ENCODE peak calls at places on chromosomes 7 and 10, in eight cellular contexts. One of them, this sample, is unnamed.

GRCh38 chr10:123778719-123779118 is 112.6 kb downstream of the GPR26 start:
- DNase-seq in amniotic stem cell: no peak
- DNase-seq in mucosa of descending colon: no peak
- DNase-seq in epithelial cell of esophagus: no peak
- DNase-seq in amniotic epithelial cell: no peak
- DNase-seq in NB4: no peak
- DNase-seq in effector memory CD4-positive, alpha-beta T cell: no peak
- DNase-seq in stimulated activated CD4-positive, alpha-beta T cell treated with anti-CD3 and anti-CD28 coated beads, TNF-alpha, amount 100 ng/mL, for 48 hours: no peak
- DNase-seq in this sample: no peak

GRCh38 chr10:86367339-86367951 is 850 bp upstream of the GRID1 start:
- DNase-seq in amniotic stem cell: no peak
- DNase-seq in mucosa of descending colon: no peak
- DNase-seq in epithelial cell of esophagus: no peak
- DNase-seq in amniotic epithelial cell: no peak
- DNase-seq in NB4: peak
- DNase-seq in effector memory CD4-positive, alpha-beta T cell: no peak
- DNase-seq in stimulated activated CD4-positive, alpha-beta T cell treated with anti-CD3 and anti-CD28 coated beads, TNF-alpha, amount 100 ng/mL, for 48 hours: no peak
- DNase-seq in this sample: no peak

GRCh38 chr7:140841316-140841715 is 83.4 kb downstream of the BRAF start:
- DNase-seq in amniotic stem cell: no peak
- DNase-seq in mucosa of descending colon: no peak
- DNase-seq in epithelial cell of esophagus: no peak
- DNase-seq in amniotic epithelial cell: peak
- DNase-seq in NB4: no peak
- DNase-seq in effector memory CD4-positive, alpha-beta T cell: no peak
- DNase-seq in stimulated activated CD4-positive, alpha-beta T cell treated with anti-CD3 and anti-CD28 coated beads, TNF-alpha, amount 100 ng/mL, for 48 hours: no peak
- DNase-seq in this sample: no peak

GRCh38 chr10:43200538-43201390 is 62.5 kb downstream of the CSGALNACT2 start:
- DNase-seq in amniotic stem cell: no peak
- DNase-seq in mucosa of descending colon: peak
- DNase-seq in epithelial cell of esophagus: no peak
- DNase-seq in amniotic epithelial cell: no peak
- DNase-seq in NB4: no peak
- DNase-seq in effector memory CD4-positive, alpha-beta T cell: no peak
- DNase-seq in stimulated activated CD4-positive, alpha-beta T cell treated with anti-CD3 and anti-CD28 coated beads, TNF-alpha, amount 100 ng/mL, for 48 hours: no peak
- DNase-seq in this sample: no peak

GRCh38 chr7:36794689-36795088 is 70.4 kb upstream of the AOAH start:
- DNase-seq in amniotic stem cell: no peak
- DNase-seq in mucosa of descending colon: no peak
- DNase-seq in epithelial cell of esophagus: peak
- DNase-seq in amniotic epithelial cell: no peak
- DNase-seq in NB4: no peak
- DNase-seq in effector memory CD4-positive, alpha-beta T cell: no peak
- DNase-seq in stimulated activated CD4-positive, alpha-beta T cell treated with anti-CD3 and anti-CD28 coated beads, TNF-alpha, amount 100 ng/mL, for 48 hours: no peak
- DNase-seq in this sample: no peak

GRCh38 chr10:1536341-1536740 is 201.0 kb downstream of the ADARB2 start:
- DNase-seq in amniotic stem cell: no peak
- DNase-seq in mucosa of descending colon: no peak
- DNase-seq in epithelial cell of esophagus: no peak
- DNase-seq in amniotic epithelial cell: no peak
- DNase-seq in NB4: no peak
- DNase-seq in effector memory CD4-positive, alpha-beta T cell: no peak
- DNase-seq in stimulated activated CD4-positive, alpha-beta T cell treated with anti-CD3 and anti-CD28 coated beads, TNF-alpha, amount 100 ng/mL, for 48 hours: no peak
- DNase-seq in this sample: no peak

GRCh38 chr10:78062296-78062695 is 28.6 kb downstream of the RPS24 start:
- DNase-seq in amniotic stem cell: no peak
- DNase-seq in mucosa of descending colon: no peak
- DNase-seq in epithelial cell of esophagus: no peak
- DNase-seq in amniotic epithelial cell: no peak
- DNase-seq in NB4: no peak
- DNase-seq in effector memory CD4-positive, alpha-beta T cell: no peak
- DNase-seq in stimulated activated CD4-positive, alpha-beta T cell treated with anti-CD3 and anti-CD28 coated beads, TNF-alpha, amount 100 ng/mL, for 48 hours: no peak
- DNase-seq in this sample: no peak

GRCh38 chr10:51233337-51234100 is 159.2 kb downstream of the PRKG1 start:
- DNase-seq in amniotic stem cell: no peak
- DNase-seq in mucosa of descending colon: no peak
- DNase-seq in epithelial cell of esophagus: no peak
- DNase-seq in amniotic epithelial cell: no peak
- DNase-seq in NB4: no peak
- DNase-seq in effector memory CD4-positive, alpha-beta T cell: no peak
- DNase-seq in stimulated activated CD4-positive, alpha-beta T cell treated with anti-CD3 and anti-CD28 coated beads, TNF-alpha, amount 100 ng/mL, for 48 hours: no peak
- DNase-seq in this sample: no peak

GRCh38 chr7:20260219-20260618 is 43.0 kb upstream of the MACC1 start:
- DNase-seq in amniotic stem cell: no peak
- DNase-seq in mucosa of descending colon: no peak
- DNase-seq in epithelial cell of esophagus: no peak
- DNase-seq in amniotic epithelial cell: no peak
- DNase-seq in NB4: no peak
- DNase-seq in effector memory CD4-positive, alpha-beta T cell: no peak
- DNase-seq in stimulated activated CD4-positive, alpha-beta T cell treated with anti-CD3 and anti-CD28 coated beads, TNF-alpha, amount 100 ng/mL, for 48 hours: no peak
- DNase-seq in this sample: no peak

GRCh38 chr7:106249488-106249887 is 35.3 kb downstream of the NAMPT start:
- DNase-seq in amniotic stem cell: no peak
- DNase-seq in mucosa of descending colon: no peak
- DNase-seq in epithelial cell of esophagus: no peak
- DNase-seq in amniotic epithelial cell: no peak
- DNase-seq in NB4: no peak
- DNase-seq in effector memory CD4-positive, alpha-beta T cell: no peak
- DNase-seq in stimulated activated CD4-positive, alpha-beta T cell treated with anti-CD3 and anti-CD28 coated beads, TNF-alpha, amount 100 ng/mL, for 48 hours: no peak
- DNase-seq in this sample: no peak

GRCh38 chr10:116710021-116710420 is 32.3 kb downstream of the HSPA12A start:
- DNase-seq in amniotic stem cell: no peak
- DNase-seq in mucosa of descending colon: no peak
- DNase-seq in epithelial cell of esophagus: no peak
- DNase-seq in amniotic epithelial cell: no peak
- DNase-seq in NB4: no peak
- DNase-seq in effector memory CD4-positive, alpha-beta T cell: no peak
- DNase-seq in stimulated activated CD4-positive, alpha-beta T cell treated with anti-CD3 and anti-CD28 coated beads, TNF-alpha, amount 100 ng/mL, for 48 hours: no peak
- DNase-seq in this sample: no peak

GRCh38 chr7:3922175-3922635 is 621.2 kb downstream of the SDK1 start:
- DNase-seq in amniotic stem cell: no peak
- DNase-seq in mucosa of descending colon: no peak
- DNase-seq in epithelial cell of esophagus: peak
- DNase-seq in amniotic epithelial cell: peak
- DNase-seq in NB4: peak
- DNase-seq in effector memory CD4-positive, alpha-beta T cell: no peak
- DNase-seq in stimulated activated CD4-positive, alpha-beta T cell treated with anti-CD3 and anti-CD28 coated beads, TNF-alpha, amount 100 ng/mL, for 48 hours: no peak
- DNase-seq in this sample: no peak

GRCh38 chr7:27184342-27185012 is 555 bp downstream of the HOXA11 start:
- DNase-seq in amniotic stem cell: no peak
- DNase-seq in mucosa of descending colon: peak
- DNase-seq in epithelial cell of esophagus: peak
- DNase-seq in amniotic epithelial cell: no peak
- DNase-seq in NB4: peak
- DNase-seq in effector memory CD4-positive, alpha-beta T cell: no peak
- DNase-seq in stimulated activated CD4-positive, alpha-beta T cell treated with anti-CD3 and anti-CD28 coated beads, TNF-alpha, amount 100 ng/mL, for 48 hours: no peak
- DNase-seq in this sample: no peak

GRCh38 chr7:9231683-9232082 is 798.3 kb downstream of the NXPH1 start:
- DNase-seq in amniotic stem cell: no peak
- DNase-seq in mucosa of descending colon: no peak
- DNase-seq in epithelial cell of esophagus: no peak
- DNase-seq in amniotic epithelial cell: no peak
- DNase-seq in NB4: no peak
- DNase-seq in effector memory CD4-positive, alpha-beta T cell: no peak
- DNase-seq in stimulated activated CD4-positive, alpha-beta T cell treated with anti-CD3 and anti-CD28 coated beads, TNF-alpha, amount 100 ng/mL, for 48 hours: no peak
- DNase-seq in this sample: no peak

GRCh38 chr7:132742152-132742551 is 165.9 kb upstream of the PLXNA4 start:
- DNase-seq in amniotic stem cell: no peak
- DNase-seq in mucosa of descending colon: no peak
- DNase-seq in epithelial cell of esophagus: peak
- DNase-seq in amniotic epithelial cell: peak
- DNase-seq in NB4: no peak
- DNase-seq in effector memory CD4-positive, alpha-beta T cell: no peak
- DNase-seq in stimulated activated CD4-positive, alpha-beta T cell treated with anti-CD3 and anti-CD28 coated beads, TNF-alpha, amount 100 ng/mL, for 48 hours: no peak
- DNase-seq in this sample: no peak

GRCh38 chr7:28465697-28466096 is 53.4 kb downstream of the CREB5 start:
- DNase-seq in amniotic stem cell: no peak
- DNase-seq in mucosa of descending colon: no peak
- DNase-seq in epithelial cell of esophagus: no peak
- DNase-seq in amniotic epithelial cell: no peak
- DNase-seq in NB4: no peak
- DNase-seq in effector memory CD4-positive, alpha-beta T cell: no peak
- DNase-seq in stimulated activated CD4-positive, alpha-beta T cell treated with anti-CD3 and anti-CD28 coated beads, TNF-alpha, amount 100 ng/mL, for 48 hours: no peak
- DNase-seq in this sample: no peak

GRCh38 chr7:22885824-22886255 is 63.2 kb upstream of the TOMM7 start:
- DNase-seq in amniotic stem cell: no peak
- DNase-seq in mucosa of descending colon: no peak
- DNase-seq in epithelial cell of esophagus: peak
- DNase-seq in amniotic epithelial cell: no peak
- DNase-seq in NB4: peak
- DNase-seq in effector memory CD4-positive, alpha-beta T cell: no peak
- DNase-seq in stimulated activated CD4-positive, alpha-beta T cell treated with anti-CD3 and anti-CD28 coated beads, TNF-alpha, amount 100 ng/mL, for 48 hours: peak
- DNase-seq in this sample: no peak

GRCh38 chr10:118812393-118812740 is 57.6 kb upstream of the CACUL1 start:
- DNase-seq in amniotic stem cell: no peak
- DNase-seq in mucosa of descending colon: no peak
- DNase-seq in epithelial cell of esophagus: no peak
- DNase-seq in amniotic epithelial cell: no peak
- DNase-seq in NB4: no peak
- DNase-seq in effector memory CD4-positive, alpha-beta T cell: no peak
- DNase-seq in stimulated activated CD4-positive, alpha-beta T cell treated with anti-CD3 and anti-CD28 coated beads, TNF-alpha, amount 100 ng/mL, for 48 hours: no peak
- DNase-seq in this sample: no peak

GRCh38 chr10:21797537-21797936 is 206.0 kb downstream of the DNAJC1 start:
- DNase-seq in amniotic stem cell: no peak
- DNase-seq in mucosa of descending colon: no peak
- DNase-seq in epithelial cell of esophagus: no peak
- DNase-seq in amniotic epithelial cell: no peak
- DNase-seq in NB4: no peak
- DNase-seq in effector memory CD4-positive, alpha-beta T cell: no peak
- DNase-seq in stimulated activated CD4-positive, alpha-beta T cell treated with anti-CD3 and anti-CD28 coated beads, TNF-alpha, amount 100 ng/mL, for 48 hours: no peak
- DNase-seq in this sample: no peak

GRCh38 chr7:87599336-87599735 is 1.3 kb downstream of the ABCB1 start:
- DNase-seq in amniotic stem cell: no peak
- DNase-seq in mucosa of descending colon: peak
- DNase-seq in epithelial cell of esophagus: no peak
- DNase-seq in amniotic epithelial cell: no peak
- DNase-seq in NB4: peak
- DNase-seq in effector memory CD4-positive, alpha-beta T cell: peak
- DNase-seq in stimulated activated CD4-positive, alpha-beta T cell treated with anti-CD3 and anti-CD28 coated beads, TNF-alpha, amount 100 ng/mL, for 48 hours: no peak
- DNase-seq in this sample: peak

GRCh38 chr7:116030626-116031276 is at the start of gene TFEC:
- DNase-seq in amniotic stem cell: no peak
- DNase-seq in mucosa of descending colon: no peak
- DNase-seq in epithelial cell of esophagus: peak
- DNase-seq in amniotic epithelial cell: peak
- DNase-seq in NB4: peak
- DNase-seq in effector memory CD4-positive, alpha-beta T cell: no peak
- DNase-seq in stimulated activated CD4-positive, alpha-beta T cell treated with anti-CD3 and anti-CD28 coated beads, TNF-alpha, amount 100 ng/mL, for 48 hours: no peak
- DNase-seq in this sample: no peak

GRCh38 chr7:73715648-73716317 is 3.7 kb downstream of the STX1A start:
- DNase-seq in amniotic stem cell: peak
- DNase-seq in mucosa of descending colon: no peak
- DNase-seq in epithelial cell of esophagus: peak
- DNase-seq in amniotic epithelial cell: peak
- DNase-seq in NB4: peak
- DNase-seq in effector memory CD4-positive, alpha-beta T cell: no peak
- DNase-seq in stimulated activated CD4-positive, alpha-beta T cell treated with anti-CD3 and anti-CD28 coated beads, TNF-alpha, amount 100 ng/mL, for 48 hours: peak
- DNase-seq in this sample: no peak

GRCh38 chr10:114379631-114380041 is 24.7 kb downstream of the AFAP1L2 start:
- DNase-seq in amniotic stem cell: no peak
- DNase-seq in mucosa of descending colon: no peak
- DNase-seq in epithelial cell of esophagus: no peak
- DNase-seq in amniotic epithelial cell: peak
- DNase-seq in NB4: no peak
- DNase-seq in effector memory CD4-positive, alpha-beta T cell: no peak
- DNase-seq in stimulated activated CD4-positive, alpha-beta T cell treated with anti-CD3 and anti-CD28 coated beads, TNF-alpha, amount 100 ng/mL, for 48 hours: no peak
- DNase-seq in this sample: no peak

GRCh38 chr7:29146888-29147609 is 712 bp upstream of the CPVL start:
- DNase-seq in amniotic stem cell: no peak
- DNase-seq in mucosa of descending colon: peak
- DNase-seq in epithelial cell of esophagus: no peak
- DNase-seq in amniotic epithelial cell: no peak
- DNase-seq in NB4: peak
- DNase-seq in effector memory CD4-positive, alpha-beta T cell: no peak
- DNase-seq in stimulated activated CD4-positive, alpha-beta T cell treated with anti-CD3 and anti-CD28 coated beads, TNF-alpha, amount 100 ng/mL, for 48 hours: no peak
- DNase-seq in this sample: no peak

GRCh38 chr10:75978213-75978612 is 546.8 kb downstream of the LRMDA start:
- DNase-seq in amniotic stem cell: no peak
- DNase-seq in mucosa of descending colon: no peak
- DNase-seq in epithelial cell of esophagus: no peak
- DNase-seq in amniotic epithelial cell: peak
- DNase-seq in NB4: no peak
- DNase-seq in effector memory CD4-positive, alpha-beta T cell: no peak
- DNase-seq in stimulated activated CD4-positive, alpha-beta T cell treated with anti-CD3 and anti-CD28 coated beads, TNF-alpha, amount 100 ng/mL, for 48 hours: no peak
- DNase-seq in this sample: no peak

GRCh38 chr10:132592790-132593788 is 55.5 kb downstream of the INPP5A start:
- DNase-seq in amniotic stem cell: no peak
- DNase-seq in mucosa of descending colon: peak
- DNase-seq in epithelial cell of esophagus: no peak
- DNase-seq in amniotic epithelial cell: no peak
- DNase-seq in NB4: no peak
- DNase-seq in effector memory CD4-positive, alpha-beta T cell: no peak
- DNase-seq in stimulated activated CD4-positive, alpha-beta T cell treated with anti-CD3 and anti-CD28 coated beads, TNF-alpha, amount 100 ng/mL, for 48 hours: no peak
- DNase-seq in this sample: no peak

GRCh38 chr7:127845497-127846214 is 185.6 kb downstream of the LRRC4 start:
- DNase-seq in amniotic stem cell: no peak
- DNase-seq in mucosa of descending colon: no peak
- DNase-seq in epithelial cell of esophagus: no peak
- DNase-seq in amniotic epithelial cell: no peak
- DNase-seq in NB4: no peak
- DNase-seq in effector memory CD4-positive, alpha-beta T cell: no peak
- DNase-seq in stimulated activated CD4-positive, alpha-beta T cell treated with anti-CD3 and anti-CD28 coated beads, TNF-alpha, amount 100 ng/mL, for 48 hours: no peak
- DNase-seq in this sample: no peak

This sample was measured in T-helper 9 cell.